ENCODE peak calls at places on chromosomes 13 and 19, in eight cellular contexts. G is NCI-H1417; D is CD8-positive, alpha-beta memory T cell; J is foreskin fibroblast; M is EL; R is right atrium auricular region; K is activated naive CD4-positive, alpha-beta T cell; W is cerebellar nuclear complex. L is an unnamed sample.

GRCh38 chr19:1104452-1105216 is 840 bp downstream of the GPX4 start:
- DNase-seq in W (no peak), K (peak), R (no peak), D (peak), J (peak), G (peak), M (peak), L (peak)

GRCh38 chr19:19113040-19113541 is 25.2 kb downstream of the TMEM161A start:
- DNase-seq in J (peak), R (no peak), G (no peak), M (peak), W (no peak), D (no peak), K (no peak), L (no peak)

GRCh38 chr19:1860133-1860775 is 3.1 kb downstream of the KLF16 start:
- DNase-seq in K (peak), D (peak), G (peak), M (peak), J (peak), W (no peak), R (no peak), L (peak)

GRCh38 chr19:47618771-47619170 is 9.8 kb downstream of the BICRA start:
- DNase-seq in W (no peak), M (no peak), G (no peak), J (peak), K (no peak), D (no peak), R (peak), L (no peak)

GRCh38 chr19:2726904-2727639 is 5.9 kb upstream of the DIRAS1 start:
- DNase-seq in M (no peak), G (no peak), W (no peak), D (no peak), R (no peak), K (no peak), J (peak), L (no peak)

GRCh38 chr13:98143157-98143553 is 261 bp downstream of the FARP1 start:
- DNase-seq in R (no peak), G (peak), W (no peak), J (no peak), K (no peak), M (no peak), D (no peak), L (no peak)

GRCh38 chr19:35231956-35232746 is 3.6 kb upstream of the FAM187B start:
- DNase-seq in J (no peak), G (no peak), D (no peak), M (no peak), W (no peak), K (no peak), R (peak), L (no peak)

GRCh38 chr13:21033224-21033855 is 28.0 kb downstream of the LATS2 start:
- DNase-seq in G (no peak), R (peak), J (peak), K (no peak), M (peak), W (peak), D (no peak), L (peak)

GRCh38 chr13:39306639-39307589 is 268.7 kb downstream of the NHLRC3 start:
- DNase-seq in G (no peak), D (no peak), R (no peak), J (no peak), M (no peak), K (no peak), W (no peak), L (no peak)

GRCh38 chr13:74751739-74752138 is 617.5 kb upstream of the KLF12 start:
- DNase-seq in M (no peak), J (no peak), G (peak), K (no peak), R (no peak), D (no peak), W (no peak), L (no peak)

GRCh38 chr19:3404324-3405260 is 38.2 kb downstream of the NFIC start:
- DNase-seq in J (peak), G (no peak), D (no peak), M (peak), W (no peak), K (no peak), R (peak), L (peak)

GRCh38 chr13:90362718-90363117 is 984.8 kb upstream of the MIR17HG start:
- DNase-seq in K (no peak), D (no peak), G (no peak), M (no peak), R (no peak), J (no peak), W (no peak), L (no peak)

GRCh38 chr19:5953680-5954213 is 24.2 kb downstream of the RANBP3 start:
- DNase-seq in G (no peak), W (no peak), K (no peak), J (no peak), D (no peak), R (no peak), M (no peak), L (no peak)

GRCh38 chr19:3250675-3251074 is 26.2 kb downstream of the CELF5 start:
- DNase-seq in G (no peak), K (peak), W (no peak), D (no peak), J (peak), M (no peak), R (no peak), L (no peak)

GRCh38 chr13:110275931-110276552 is 30.9 kb downstream of the COL4A1 start:
- DNase-seq in D (no peak), R (peak), M (no peak), G (peak), K (no peak), J (peak), W (no peak), L (peak)

L was measured in GM04504.